ENCODE peak calls at places on chromosome 7, in ten cellular contexts. E is DND-41, H is ascending aorta, I is ovary, T is transverse colon, X is tibial nerve, Z is cardiac muscle cell, C is OCI-LY7, O is IMR-90, P is psoas muscle. G is an unnamed sample.
A peak's percentile ranks its signal among the peaks of the same experiment; 100 is the strongest.

GRCh38 chr7:91567111-91568012 is 303.1 kb downstream of the FZD1 start:
- DNase-seq in H (no peak), I (no peak), P (no peak), C (no peak), E (no peak), X (no peak), T (no peak), Z (no peak), O (no peak), G (no peak)

GRCh38 chr7:114081606-114082425 is 163.0 kb upstream of the PPP1R3A start:
- DNase-seq in X (no peak), H (no peak), T (no peak), P (no peak), I (no peak), C (no peak), O (peak; percentile 70), E (no peak), Z (peak; percentile 79), G (no peak)

GRCh38 chr7:155809332-155809946 is 2.8 kb downstream of the SHH start:
- DNase-seq in P (no peak), O (no peak), E (no peak), T (no peak), Z (no peak), H (no peak), C (no peak), I (no peak), X (no peak), G (no peak)

GRCh38 chr7:27872281-27873005 is 132.5 kb downstream of the TAX1BP1 start:
- DNase-seq in I (no peak), E (no peak), T (no peak), O (no peak), C (no peak), P (no peak), Z (peak; percentile 7), X (no peak), H (no peak), G (no peak)

GRCh38 chr7:86939197-86939814 is 120.1 kb downstream of the ELAPOR2 start:
- DNase-seq in X (no peak), I (no peak), H (no peak), C (peak; percentile 73), O (peak; percentile 60), E (peak; percentile 43), P (no peak), Z (peak; percentile 81), T (peak; percentile 37), G (peak; percentile 56)

GRCh38 chr7:79979437-79979836 is 155.2 kb upstream of the GNAI1 start:
- DNase-seq in O (peak; percentile 92), I (no peak), Z (peak; percentile 32), P (no peak), H (no peak), X (no peak), T (no peak), E (no peak), C (no peak), G (no peak)

GRCh38 chr7:44638611-44639557 is 32.5 kb downstream of the OGDH start:
- DNase-seq in P (peak; percentile 82), O (peak; percentile 75), T (peak; percentile 88), X (no peak), C (peak; percentile 79), H (peak; percentile 66), I (peak; percentile 44), Z (peak; percentile 72), E (peak; percentile 79), G (peak; percentile 81)

GRCh38 chr7:44787762-44788161 is 8.7 kb upstream of the PPIA start:
- DNase-seq in Z (no peak), C (no peak), O (no peak), I (no peak), T (no peak), H (no peak), E (no peak), P (no peak), X (no peak), G (no peak)

GRCh38 chr7:93146465-93147127 is 1.6 kb downstream of the SAMD9L start:
- DNase-seq in E (peak; percentile 38), X (no peak), P (no peak), T (no peak), C (no peak), O (no peak), Z (no peak), H (no peak), I (no peak), G (no peak)

GRCh38 chr7:83976302-83976701 is 218.3 kb downstream of the SEMA3A start:
- DNase-seq in O (peak; percentile 44), P (no peak), E (no peak), C (peak; percentile 36), Z (peak; percentile 60), I (no peak), T (no peak), X (no peak), H (no peak), G (peak; percentile 21)

GRCh38 chr7:106057962-106058901 is 53.9 kb downstream of the SYPL1 start:
- DNase-seq in E (peak; percentile 66), X (no peak), C (peak; percentile 98), O (no peak), P (no peak), Z (no peak), I (no peak), H (no peak), T (peak; percentile 69), G (peak; percentile 49)

GRCh38 chr7:947391-948210 is 6.9 kb downstream of the ADAP1 start:
- DNase-seq in O (no peak), C (no peak), H (no peak), I (no peak), Z (no peak), E (no peak), X (no peak), T (peak; percentile 14), P (peak; percentile 34), G (peak; percentile 12)

GRCh38 chr7:158255156-158255555 is 332.5 kb downstream of the PTPRN2 start:
- DNase-seq in P (peak; percentile 39), H (no peak), Z (no peak), C (no peak), E (no peak), O (no peak), T (no peak), X (no peak), I (no peak), G (no peak)

GRCh38 chr7:158249692-158250091 is 337.9 kb downstream of the PTPRN2 start:
- DNase-seq in O (no peak), Z (no peak), C (no peak), H (no peak), E (no peak), P (no peak), I (no peak), X (no peak), T (no peak), G (no peak)

GRCh38 chr7:158251061-158251965 is 336.3 kb downstream of the PTPRN2 start:
- DNase-seq in T (no peak), O (no peak), H (no peak), X (no peak), P (peak; percentile 12), C (no peak), Z (no peak), I (no peak), E (no peak), G (no peak)

GRCh38 chr7:158252837-158253669 is 334.6 kb downstream of the PTPRN2 start:
- DNase-seq in X (peak; percentile 7), T (no peak), I (no peak), P (peak; percentile 36), Z (no peak), O (no peak), H (no peak), E (no peak), C (no peak), G (no peak)

DNA sequence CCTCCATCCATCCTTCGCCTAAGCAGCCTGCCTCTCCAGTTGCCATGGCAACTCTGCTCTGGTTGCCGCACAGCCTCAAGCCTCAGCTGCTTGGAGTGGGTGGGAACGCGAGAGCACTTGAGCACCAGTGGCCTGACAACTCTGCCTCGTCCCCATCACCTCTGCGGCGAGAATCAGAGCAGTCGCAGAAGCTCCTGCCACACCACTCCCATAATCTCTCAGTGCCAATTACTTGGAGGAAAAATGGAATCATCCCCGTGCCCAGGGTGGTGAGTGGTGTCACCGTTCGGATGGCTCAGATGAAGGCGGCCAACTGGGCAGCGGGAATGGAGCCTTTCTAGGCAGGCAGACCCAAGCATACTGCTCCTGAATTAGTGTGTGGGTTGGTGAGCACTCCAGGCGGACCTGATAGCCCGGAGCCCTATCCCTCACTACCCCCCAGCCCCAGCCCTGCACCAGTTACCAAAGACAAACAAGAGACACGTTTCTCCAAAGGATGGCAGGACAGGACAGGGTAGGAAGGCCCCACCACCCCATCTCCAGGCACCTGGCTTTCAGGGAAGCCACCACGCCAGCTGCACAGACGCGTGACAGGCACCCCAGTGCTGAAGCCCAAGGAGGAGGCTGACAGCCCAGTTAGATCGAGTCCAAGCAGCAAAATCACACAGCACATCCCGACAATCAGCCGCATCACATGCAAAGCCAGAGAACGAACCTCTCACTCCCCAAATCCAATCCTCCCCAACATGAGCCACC is 335.4 kb downstream of the PTPRN2 start:
- DNase-seq in P (peak; percentile 37), I (no peak), T (no peak), C (no peak), H (no peak), O (no peak), E (no peak), Z (no peak), X (peak; percentile 5), G (no peak)
- H3K9me3 ChIP-seq in P (no peaks in the 10 kb centered on the region), I (no peaks in the 10 kb centered on the region), T (no peaks in the 10 kb centered on the region), C (no peaks in the 10 kb centered on the region), H (no peaks in the 10 kb centered on the region), O (peaks cover 63% of the 10 kb centered on the region), E (peaks cover 10% of the 10 kb centered on the region), Z (no peaks in the 10 kb centered on the region), X (no peaks in the 10 kb centered on the region), G (no peaks in the 10 kb centered on the region)

GRCh38 chr7:128362670-128363069 is 1.2 kb upstream of the PRRT4 start:
- DNase-seq in H (no peak), E (no peak), P (no peak), I (no peak), O (peak; percentile 74), T (no peak), X (no peak), C (no peak), Z (no peak), G (no peak)
- TF ChIP-seq CTCF in H (no peak), E (no peak), P (no peak), I (no peak), O (no peak), T (no peak), X (no peak), C (no peak), Z (no peak), G (no peak)

GRCh38 chr7:53094191-53094590 is 58.8 kb downstream of the POM121L12 start:
- DNase-seq in X (no peak), O (no peak), H (no peak), P (no peak), T (no peak), C (no peak), E (no peak), Z (no peak), I (no peak), G (no peak)
- H3K9me3 ChIP-seq in X (no peaks in the 10 kb centered on the region), O (peaks cover 7% of the 10 kb centered on the region), H (no peaks in the 10 kb centered on the region), P (no peaks in the 10 kb centered on the region), T (no peaks in the 10 kb centered on the region), C (no peaks in the 10 kb centered on the region), E (no peaks in the 10 kb centered on the region), Z (no peaks in the 10 kb centered on the region), I (no peaks in the 10 kb centered on the region), G (no peaks in the 10 kb centered on the region)

DNA sequence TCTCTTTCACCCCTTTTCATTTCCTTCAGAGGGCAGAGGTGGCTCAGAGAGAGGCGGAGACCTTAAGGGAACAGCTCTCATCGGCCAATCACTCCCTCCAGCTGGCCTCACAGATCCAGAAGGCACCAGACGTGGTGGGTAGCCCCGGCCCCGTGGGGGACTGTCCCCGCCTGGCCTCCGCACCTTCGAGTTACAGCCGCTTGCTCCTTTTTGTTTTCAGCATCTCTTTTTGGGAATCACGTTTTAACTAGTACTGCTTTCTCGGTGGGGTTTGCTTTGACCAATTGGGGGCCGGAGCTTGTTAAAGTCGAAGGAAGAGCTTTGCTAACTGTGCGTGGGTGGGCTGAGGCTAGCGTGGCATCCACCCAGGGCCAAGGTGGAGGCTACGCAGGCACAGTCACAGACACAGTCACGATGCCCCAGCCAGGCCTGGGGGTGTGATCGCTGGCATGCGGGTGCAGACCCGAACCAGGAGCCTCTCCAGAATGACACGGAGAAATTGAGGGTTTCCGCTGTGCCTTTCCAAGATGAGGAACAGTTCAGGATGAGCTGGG is 116.2 kb upstream of the SH2B2 start:
- DNase-seq in P (no peak), Z (peak; percentile 38), H (no peak), X (no peak), E (no peak), O (no peak), I (no peak), T (no peak), C (no peak), G (no peak)
- TF ChIP-seq CTCF in P (no peak), Z (no peak), H (no peak), X (no peak), E (no peak), O (no peak), I (no peak), T (no peak), C (no peak), G (no peak)